ENCODE peak calls at places on chromosomes 3 and 15, in six cellular contexts. B, W, Y, N, J and P are unnamed samples.

GRCh38 chr3:32406481-32407408 is 15.1 kb downstream of the CMTM7 start:
- DNase-seq in W (no peak), B (no peak), J (no peak), Y (no peak), N (no peak), P (no peak)

GRCh38 chr3:19250959-19251610 is 102.8 kb downstream of the KCNH8 start:
- DNase-seq in J (no peak), W (no peak), B (no peak), Y (no peak), N (no peak), P (no peak)

GRCh38 chr3:28682126-28682525 is 333.5 kb upstream of the AZI2 start:
- DNase-seq in W (no peak), Y (no peak), J (no peak), B (no peak), N (no peak), P (peak)

GRCh38 chr3:122497425-122497824 is 17.3 kb downstream of the KPNA1 start:
- DNase-seq in N (no peak), Y (peak), J (peak), W (peak), B (no peak), P (peak)

GRCh38 chr3:73432723-73433032 is 192.1 kb downstream of the PDZRN3 start:
- DNase-seq in J (no peak), Y (no peak), W (no peak), N (no peak), B (no peak), P (no peak)

GRCh38 chr3:95277614-95278013 is 1214.8 kb downstream of the NSUN3 start:
- DNase-seq in J (peak), Y (peak), B (no peak), N (no peak), W (no peak), P (no peak)

GRCh38 chr3:23495507-23495906 is 292.4 kb downstream of the UBE2E2 start:
- DNase-seq in J (peak), N (no peak), W (peak), Y (peak), B (no peak), P (peak)

GRCh38 chr15:38266247-38266996 is 13.8 kb downstream of the SPRED1 start:
- DNase-seq in Y (peak), W (peak), B (no peak), J (peak), N (no peak), P (peak)

GRCh38 chr3:66393486-66394260 is 107.1 kb downstream of the LRIG1 start:
- DNase-seq in Y (peak), W (peak), B (peak), N (no peak), J (no peak), P (peak)

GRCh38 chr15:100602822-100603393 is 519 bp downstream of the ASB7 start:
- DNase-seq in J (peak), N (no peak), B (no peak), Y (peak), W (no peak), P (peak)

DNA sequence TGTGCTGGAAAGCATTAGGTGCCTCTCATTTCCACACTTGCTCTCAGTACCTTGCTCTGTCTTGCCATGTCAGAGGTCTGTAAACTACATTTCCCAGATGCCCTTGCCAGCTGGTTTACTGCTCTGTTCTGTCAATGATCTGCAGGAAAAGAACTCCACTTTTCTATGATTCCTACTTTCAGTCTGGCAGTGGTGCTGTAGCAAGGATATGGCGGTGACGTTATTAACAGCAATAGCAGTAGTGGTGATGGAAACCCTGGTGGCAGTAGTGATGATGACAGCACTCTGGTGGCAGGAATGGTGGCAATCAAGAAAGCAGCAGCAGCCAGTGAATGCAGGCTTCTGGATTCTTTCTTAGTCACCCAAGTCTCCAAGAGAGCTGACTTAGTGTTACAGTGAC is 665.2 kb downstream of the DIPK2A start:
- DNase-seq in W (no peak), J (no peak), Y (peak), N (no peak), B (no peak), P (no peak)
- TF ChIP-seq CTCF in W (no peak), J (no peak), Y (no peak), N (no peak), B (no peak), P (no peak)

GRCh38 chr15:42151736-42152135 is 4.7 kb downstream of the PLA2G4F start:
- DNase-seq in N (peak), W (peak), Y (peak), B (no peak), J (no peak), P (no peak)

GRCh38 chr15:42148808-42149492 is 7.5 kb downstream of the PLA2G4F start:
- DNase-seq in Y (no peak), W (no peak), J (no peak), B (no peak), N (peak), P (no peak)

GRCh38 chr15:42151012-42151615 is 5.3 kb downstream of the PLA2G4F start:
- DNase-seq in J (no peak), B (no peak), W (no peak), N (no peak), Y (no peak), P (no peak)

GRCh38 chr15:42150246-42150970 is 6.0 kb downstream of the PLA2G4F start:
- DNase-seq in B (no peak), J (no peak), W (no peak), Y (no peak), N (peak), P (no peak)

DNA sequence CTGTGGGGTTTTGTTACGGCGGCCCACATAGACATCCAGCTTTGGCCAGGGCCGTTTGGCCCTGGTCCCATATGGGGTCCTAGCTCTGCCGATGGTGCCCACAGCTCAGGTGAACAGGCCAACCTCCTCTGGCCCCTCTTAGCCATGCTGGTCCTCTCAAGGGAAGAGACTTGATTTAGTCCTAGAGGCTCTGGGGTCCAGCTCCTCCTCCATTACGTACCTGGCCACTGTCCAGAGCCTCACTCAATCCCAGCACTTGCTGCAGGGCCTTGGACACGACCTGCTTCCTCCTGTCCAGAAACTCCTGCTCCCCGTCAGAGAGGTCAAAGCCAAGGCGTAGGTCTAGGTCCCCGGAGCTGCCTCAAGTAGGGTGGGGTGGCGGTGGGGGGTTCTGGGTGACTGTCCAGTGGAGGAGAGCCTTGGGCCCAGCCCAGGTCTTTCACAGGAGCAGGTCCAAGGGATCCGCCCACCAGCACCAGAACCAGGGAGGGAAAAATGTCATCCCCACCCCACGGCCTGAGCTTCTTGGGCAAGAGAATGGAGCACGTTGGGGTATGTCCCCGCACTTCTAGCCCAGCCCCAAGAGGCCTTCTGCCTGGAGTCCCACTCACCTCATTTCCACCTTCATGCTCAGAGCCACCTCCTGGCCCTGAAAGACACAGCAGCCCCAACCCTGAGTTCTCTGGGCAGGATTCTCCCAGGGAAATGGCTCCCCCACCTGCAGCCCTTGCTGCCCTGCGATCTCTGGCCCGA is 6.8 kb downstream of the PLA2G4F start:
- DNase-seq in B (no peak), J (no peak), N (peak), Y (no peak), W (no peak), P (no peak)
- TF ChIP-seq CTCF in B (no peak), J (peak), N (no peak), Y (no peak), W (no peak), P (no peak)

GRCh38 chr15:40823572-40824343 is 4.8 kb downstream of the PPP1R14D start:
- DNase-seq in Y (no peak), B (no peak), W (no peak), J (peak), N (no peak), P (no peak)
- TF ChIP-seq CTCF in Y (no peak), B (no peak), W (no peak), J (peak), N (no peak), P (no peak)

GRCh38 chr3:48306290-48306689 is 27.2 kb downstream of the SPINK8 start:
- DNase-seq in Y (no peak), N (no peak), B (no peak), W (no peak), J (no peak), P (no peak)

GRCh38 chr3:48306860-48307530 is 26.5 kb downstream of the SPINK8 start:
- DNase-seq in N (no peak), J (no peak), B (no peak), W (no peak), Y (no peak), P (no peak)

GRCh38 chr3:48301814-48302194 is 31.7 kb downstream of the SPINK8 start:
- DNase-seq in J (peak), W (peak), Y (peak), N (no peak), B (no peak), P (peak)

GRCh38 chr3:48303021-48303420 is 30.4 kb downstream of the SPINK8 start:
- DNase-seq in B (no peak), J (no peak), Y (no peak), W (no peak), N (no peak), P (no peak)

GRCh38 chr3:48305396-48305795 is 28.1 kb downstream of the SPINK8 start:
- DNase-seq in N (no peak), Y (no peak), W (no peak), B (no peak), J (peak), P (no peak)
- TF ChIP-seq CTCF in N (no peak), Y (no peak), W (no peak), B (no peak), J (no peak), P (no peak)

GRCh38 chr3:172595648-172596393 is 72.6 kb upstream of the TNFSF10 start:
- DNase-seq in W (peak), J (peak), N (no peak), Y (peak), B (no peak), P (peak)

GRCh38 chr3:172596394-172596706 is 73.1 kb upstream of the TNFSF10 start:
- DNase-seq in B (no peak), N (no peak), Y (no peak), W (no peak), J (no peak), P (no peak)

GRCh38 chr3:172591171-172591605 is 68.0 kb upstream of the TNFSF10 start:
- DNase-seq in W (peak), J (no peak), B (no peak), N (no peak), Y (no peak), P (no peak)

GRCh38 chr3:172591876-172592771 is 68.9 kb upstream of the TNFSF10 start:
- DNase-seq in Y (no peak), B (peak), W (no peak), J (no peak), N (no peak), P (no peak)

GRCh38 chr3:172592898-172593669 is 69.9 kb upstream of the TNFSF10 start:
- DNase-seq in B (no peak), W (no peak), N (no peak), J (no peak), Y (no peak), P (no peak)
- TF ChIP-seq CTCF in B (no peak), W (no peak), N (no peak), J (no peak), Y (no peak), P (no peak)

GRCh38 chr3:126267169-126267975 is 87.0 kb upstream of the ALDH1L1 start:
- DNase-seq in W (peak), B (no peak), N (peak), J (peak), Y (peak), P (peak)
- TF ChIP-seq CTCF in W (peak), B (no peak), N (peak), J (peak), Y (peak), P (no peak)

GRCh38 chr3:13570391-13571194 is 21.7 kb downstream of the FBLN2 start:
- DNase-seq in N (no peak), Y (no peak), B (no peak), J (no peak), W (no peak), P (no peak)
- TF ChIP-seq CTCF in N (no peak), Y (no peak), B (no peak), J (peak), W (no peak), P (no peak)

GRCh38 chr15:26866298-26867198 is at the start of gene GABRA5:
- DNase-seq in N (no peak), J (peak), Y (peak), B (no peak), W (no peak), P (peak)

GRCh38 chr15:26869628-26870027 is 2.8 kb downstream of the GABRA5 start:
- DNase-seq in B (no peak), J (no peak), N (no peak), Y (no peak), W (no peak), P (no peak)

GRCh38 chr15:26868029-26868685 is 1.3 kb downstream of the GABRA5 start:
- DNase-seq in J (no peak), N (no peak), W (no peak), Y (no peak), B (no peak), P (no peak)

GRCh38 chr15:26867199-26868007 is 541 bp downstream of the GABRA5 start:
- DNase-seq in N (no peak), B (no peak), W (no peak), Y (no peak), J (no peak), P (peak)

DNA sequence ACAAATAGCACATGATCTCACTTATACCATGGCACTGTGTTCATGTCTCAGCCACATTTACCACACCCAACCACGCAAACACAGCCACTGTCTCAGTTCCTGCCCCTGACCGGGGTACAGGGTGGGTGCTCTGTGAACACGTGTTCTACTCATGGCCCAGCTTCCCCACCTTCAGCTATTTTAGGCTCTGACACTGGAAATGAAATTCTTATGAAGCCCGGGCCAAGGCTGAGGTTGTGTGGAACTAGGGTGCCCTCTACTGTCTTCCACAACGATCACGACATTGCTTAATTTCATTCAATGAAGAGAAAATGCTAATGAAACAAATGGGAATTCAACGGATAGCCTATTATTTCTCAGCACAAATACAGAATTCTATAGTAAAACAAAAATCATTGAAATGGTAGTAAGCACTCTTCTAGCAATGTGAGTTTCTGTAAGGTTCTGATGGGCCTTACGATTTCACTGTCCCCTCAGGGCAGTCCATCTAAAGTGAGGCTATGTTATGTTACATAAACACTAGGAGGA is 2.1 kb upstream of the GABRA5 start:
- DNase-seq in W (peak), Y (peak), J (peak), B (no peak), N (no peak), P (peak)
- TF ChIP-seq CTCF in W (peak), Y (peak), J (peak), B (no peak), N (peak), P (peak)

GRCh38 chr3:177483182-177483967 is 286.1 kb upstream of the TBL1XR1 start:
- DNase-seq in J (peak), N (no peak), Y (no peak), W (no peak), B (no peak), P (no peak)
- TF ChIP-seq CTCF in J (peak), N (no peak), Y (peak), W (peak), B (no peak), P (no peak)